ENCODE peak calls at places on chromosome 1, in ten cellular contexts. E, R, I, U, K, C, P, T, Q and Z are unnamed samples.

GRCh38 chr1:9153152-9153551 is 24.2 kb upstream of the GPR157 start:
- ATAC-seq in U (no peak), Q (no peak), P (no peak), C (no peak), E (no peak), I (no peak), K (no peak), R (no peak), T (no peak), Z (no peak)

GRCh38 chr1:64019818-64020217 is 183.6 kb upstream of the UBE2U start:
- ATAC-seq in R (peak), C (peak), I (peak), Q (peak), E (no peak), T (no peak), K (no peak), P (no peak), U (no peak), Z (no peak)

GRCh38 chr1:3313579-3313955 is 140.9 kb upstream of the ARHGEF16 start:
- ATAC-seq in I (peak), K (peak), T (no peak), Q (no peak), P (no peak), E (peak), R (peak), U (no peak), C (peak), Z (peak)

GRCh38 chr1:43358121-43358745 is 548 bp upstream of the CDC20 start:
- ATAC-seq in P (no peak), C (peak), U (no peak), I (peak), K (peak), E (peak), R (peak), T (peak), Q (peak), Z (peak)

GRCh38 chr1:174289644-174290310 is 130.5 kb downstream of the RABGAP1L start:
- ATAC-seq in U (no peak), Q (no peak), T (no peak), P (no peak), E (no peak), I (peak), C (no peak), R (no peak), K (no peak), Z (no peak)

GRCh38 chr1:96651517-96651916 is 70.1 kb upstream of the PTBP2 start:
- ATAC-seq in R (no peak), U (no peak), K (no peak), C (no peak), I (no peak), Q (no peak), T (no peak), P (no peak), E (no peak), Z (no peak)

GRCh38 chr1:27057389-27057788 is 44.7 kb upstream of the TENT5B start:
- ATAC-seq in I (no peak), T (no peak), Q (no peak), C (no peak), U (no peak), E (no peak), P (no peak), R (no peak), K (no peak), Z (no peak)

GRCh38 chr1:204670152-204670927 is 15.2 kb downstream of the LRRN2 start:
- ATAC-seq in P (no peak), R (peak), I (no peak), T (no peak), K (no peak), E (no peak), U (no peak), C (no peak), Q (no peak), Z (no peak)

GRCh38 chr1:232594018-232594502 is 35.9 kb downstream of the SIPA1L2 start:
- ATAC-seq in E (no peak), C (peak), I (peak), U (peak), R (no peak), P (no peak), Q (no peak), T (no peak), K (peak), Z (peak)

GRCh38 chr1:162213281-162213909 is 143.9 kb downstream of the NOS1AP start:
- ATAC-seq in P (no peak), E (peak), Q (no peak), T (no peak), U (no peak), R (peak), I (peak), C (peak), K (peak), Z (peak)

GRCh38 chr1:6259491-6260362 is 1.2 kb downstream of the GPR153 start:
- ATAC-seq in T (peak), R (peak), P (peak), K (peak), E (peak), Q (peak), U (peak), C (peak), I (peak), Z (peak)

GRCh38 chr1:16922885-16923431 is 1.2 kb downstream of the CROCC start:
- ATAC-seq in R (no peak), U (no peak), Q (no peak), K (no peak), T (no peak), I (no peak), P (no peak), E (peak), C (no peak), Z (no peak)

GRCh38 chr1:9529190-9529589 is 10.1 kb upstream of the SLC25A33 start:
- ATAC-seq in C (peak), Q (no peak), R (no peak), K (peak), E (no peak), I (no peak), P (no peak), U (no peak), T (no peak), Z (peak)

GRCh38 chr1:161483361-161483760 is 21.9 kb upstream of the FCGR2A start:
- ATAC-seq in R (no peak), C (no peak), Q (no peak), U (no peak), E (no peak), T (no peak), K (no peak), P (no peak), I (no peak), Z (no peak)

GRCh38 chr1:50423670-50424000 is 392 bp upstream of the DMRTA2 start:
- ATAC-seq in T (no peak), C (peak), Q (peak), K (no peak), U (no peak), P (no peak), I (no peak), R (peak), E (no peak), Z (peak)

GRCh38 chr1:230167419-230167852 is 100.4 kb downstream of the GALNT2 start:
- ATAC-seq in P (peak), R (peak), E (peak), C (peak), U (peak), I (peak), T (no peak), Q (peak), K (peak), Z (peak)

GRCh38 chr1:157181790-157182189 is 43.6 kb upstream of the ETV3 start:
- ATAC-seq in K (no peak), E (peak), I (no peak), Q (no peak), T (no peak), U (no peak), R (peak), P (no peak), C (peak), Z (no peak)

GRCh38 chr1:248817065-248817464 is 8.7 kb downstream of the SH3BP5L start:
- ATAC-seq in P (peak), R (peak), T (no peak), K (no peak), U (no peak), C (no peak), E (no peak), Q (no peak), I (no peak), Z (no peak)

GRCh38 chr1:14742181-14742980 is 143.9 kb downstream of the KAZN start:
- ATAC-seq in K (peak), P (no peak), T (no peak), U (no peak), E (no peak), C (no peak), Q (no peak), I (no peak), R (peak), Z (peak)

GRCh38 chr1:206568256-206568655 is 44.0 kb downstream of the EIF2D start:
- ATAC-seq in T (peak), P (peak), Q (peak), E (no peak), U (peak), R (peak), C (no peak), I (no peak), K (no peak), Z (peak)

GRCh38 chr1:116574581-116575291 is 3.9 kb upstream of the CD58 start:
- ATAC-seq in U (no peak), I (no peak), E (peak), P (no peak), C (no peak), K (no peak), T (no peak), R (peak), Q (no peak), Z (no peak)

GRCh38 chr1:162689745-162690671 is 57.7 kb downstream of the DDR2 start:
- ATAC-seq in Q (no peak), R (no peak), E (peak), U (no peak), K (peak), C (no peak), T (no peak), I (peak), P (no peak), Z (no peak)

GRCh38 chr1:63663301-63663700 is 70.1 kb downstream of the PGM1 start:
- ATAC-seq in U (no peak), I (no peak), E (no peak), Q (no peak), C (no peak), T (no peak), K (peak), P (no peak), R (no peak), Z (no peak)

GRCh38 chr1:40257688-40258444 is at the start of gene ZMPSTE24:
- ATAC-seq in C (peak), I (peak), Q (peak), K (peak), E (peak), P (peak), R (peak), U (peak), T (peak), Z (peak)

GRCh38 chr1:58849556-58849955 is 65.7 kb upstream of the JUN start:
- ATAC-seq in U (no peak), C (no peak), Q (no peak), R (no peak), T (no peak), E (no peak), K (peak), P (no peak), I (no peak), Z (no peak)